ENCODE peak calls at places on chromosomes 1 and 21, in five cellular contexts. E is heart right ventricle, Q is lung, L is progenitor cell of endocrine pancreas, I is right atrium auricular region. M is an unnamed sample.

GRCh38 chr1:99365545-99365944 is 101.3 kb downstream of the PLPPR4 start:
- DNase-seq in E (no peak), Q (no peak), L (no peak), I (no peak), M (no peak)

GRCh38 chr1:162856260-162856659 is 4.7 kb downstream of the CCDC190 start:
- DNase-seq in E (no peak), Q (no peak), L (no peak), I (no peak), M (no peak)

GRCh38 chr1:88773540-88774150 is 89.6 kb downstream of the PKN2 start:
- DNase-seq in E (no peak), Q (no peak), L (no peak), I (no peak), M (no peak)

GRCh38 chr1:85550784-85551516 is 29.6 kb upstream of the CCN1 start:
- DNase-seq in E (no peak), Q (no peak), L (no peak), I (no peak), M (no peak)

GRCh38 chr1:108000620-108001105 is 35.7 kb upstream of the VAV3 start:
- DNase-seq in E (peak), Q (peak), L (no peak), I (no peak), M (no peak)

GRCh38 chr1:7121622-7121988 is 336.4 kb downstream of the CAMTA1 start:
- DNase-seq in E (peak), Q (no peak), L (no peak), I (no peak), M (no peak)

GRCh38 chr1:230858918-230859819 is 9.2 kb downstream of the C1orf198 start:
- DNase-seq in E (no peak), Q (no peak), L (no peak), I (no peak), M (no peak)

GRCh38 chr1:22803833-22804232 is 93.2 kb downstream of the EPHB2 start:
- DNase-seq in E (no peak), Q (no peak), L (no peak), I (no peak), M (no peak)

GRCh38 chr1:30681782-30682181 is 41.6 kb downstream of the MATN1 start:
- DNase-seq in E (no peak), Q (no peak), L (no peak), I (no peak), M (no peak)

GRCh38 chr1:150159550-150159949 is 9.8 kb downstream of the PLEKHO1 start:
- DNase-seq in E (no peak), Q (no peak), L (no peak), I (no peak), M (no peak)

GRCh38 chr1:53600486-53600885 is 138.5 kb downstream of the GLIS1 start:
- DNase-seq in E (no peak), Q (no peak), L (no peak), I (no peak), M (no peak)

GRCh38 chr1:159009704-159010361 is at the start of gene IFI16:
- DNase-seq in E (no peak), Q (peak), L (no peak), I (peak), M (no peak)

GRCh38 chr1:12194666-12195216 is 27.9 kb downstream of the TNFRSF1B start:
- DNase-seq in E (no peak), Q (no peak), L (no peak), I (no peak), M (no peak)

GRCh38 chr21:19999369-20000272 is 998.6 kb upstream of the NCAM2 start:
- DNase-seq in E (no peak), Q (no peak), L (no peak), I (no peak), M (no peak)

GRCh38 chr1:80164150-80164549 is 1157.6 kb upstream of the ADGRL4 start:
- DNase-seq in E (no peak), Q (no peak), L (no peak), I (no peak), M (no peak)
- TF ChIP-seq CTCF in E (no peak), Q (no peak), L (no peak), I (no peak), M (no peak)

GRCh38 chr1:9375912-9376311 is 83.2 kb downstream of the SPSB1 start:
- DNase-seq in E (peak), Q (no peak), L (no peak), I (no peak), M (no peak)

GRCh38 chr1:9376886-9377333 is 84.2 kb downstream of the SPSB1 start:
- DNase-seq in E (peak), Q (no peak), L (no peak), I (peak), M (no peak)

GRCh38 chr1:9376430-9376829 is 83.7 kb downstream of the SPSB1 start:
- DNase-seq in E (no peak), Q (no peak), L (no peak), I (no peak), M (no peak)

GRCh38 chr1:9373614-9374013 is 80.9 kb downstream of the SPSB1 start:
- DNase-seq in E (no peak), Q (no peak), L (no peak), I (no peak), M (no peak)

GRCh38 chr1:9374748-9375345 is 82.2 kb downstream of the SPSB1 start:
- DNase-seq in E (no peak), Q (no peak), L (no peak), I (no peak), M (no peak)
- TF ChIP-seq CTCF in E (no peak), Q (no peak), L (no peak), I (no peak), M (no peak)

DNA sequence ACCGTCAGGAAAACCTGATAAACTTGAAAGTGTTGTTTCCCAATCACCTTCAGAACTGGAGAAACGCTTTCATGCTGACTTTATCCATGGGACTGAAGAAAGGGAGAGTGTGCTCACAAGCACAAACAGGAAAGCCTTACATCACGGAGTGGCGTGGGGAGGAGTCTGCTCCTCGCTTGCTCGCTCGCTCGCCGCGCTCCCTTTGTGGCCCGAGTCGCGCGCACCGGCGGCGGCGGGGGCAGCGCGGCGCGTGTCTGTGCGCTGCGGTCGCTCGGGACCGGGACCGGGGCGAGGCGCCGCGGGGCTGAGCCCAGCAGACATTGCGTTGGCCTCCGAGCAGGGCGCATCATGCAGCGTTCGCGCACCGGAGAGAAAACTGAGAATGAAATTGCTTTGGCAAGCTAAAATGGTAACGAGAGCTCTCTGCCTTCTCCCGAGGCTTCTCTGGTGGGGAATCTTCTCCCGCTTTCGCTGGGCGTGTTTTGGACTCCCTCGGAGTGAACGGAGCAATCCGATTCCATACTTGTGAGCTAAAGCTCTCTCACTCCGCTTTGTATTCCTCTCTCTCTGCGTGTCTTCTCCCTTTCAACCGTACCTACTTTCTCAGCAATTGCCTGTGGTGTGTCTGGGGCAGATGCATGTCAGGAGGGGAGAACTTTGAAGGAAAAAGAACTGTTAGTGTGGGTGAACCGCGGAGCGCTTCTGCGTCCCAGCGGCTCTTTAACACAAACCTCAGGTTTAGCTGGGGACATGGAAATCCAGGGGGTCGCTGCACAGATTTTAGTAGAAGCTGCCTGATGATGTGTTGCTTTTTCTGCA is at the start of gene RGL1:
- DNase-seq in E (peak), Q (peak), L (peak), I (peak), M (peak)
- TF ChIP-seq CTCF in E (no peak), Q (no peak), L (no peak), I (no peak), M (no peak)

DNA sequence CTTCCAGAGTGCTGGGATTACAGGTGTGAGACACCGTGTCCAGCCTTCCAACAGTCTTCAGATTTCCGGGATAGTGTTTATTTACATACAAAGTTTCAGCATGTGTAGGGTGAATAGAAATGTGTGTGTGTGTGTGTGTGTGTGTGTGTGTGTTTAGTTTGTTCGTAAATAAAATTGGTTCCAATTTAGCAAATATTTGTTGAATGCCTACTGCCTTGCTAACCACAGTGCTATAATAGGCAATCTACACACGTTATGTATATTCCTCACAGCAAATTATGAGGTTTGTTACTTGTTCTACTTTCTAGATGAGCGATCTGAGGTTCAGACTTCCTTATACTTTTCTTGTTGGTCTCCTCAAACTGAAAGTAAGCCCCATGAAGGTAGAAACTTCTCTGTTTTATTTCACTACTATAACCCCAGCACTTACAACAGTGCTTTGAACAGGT is 32.8 kb upstream of the EPS15 start:
- DNase-seq in E (no peak), Q (no peak), L (no peak), I (no peak), M (no peak)
- TF ChIP-seq CTCF in E (no peak), Q (no peak), L (no peak), I (no peak), M (no peak)

GRCh38 chr1:207004931-207005830 is 27.4 kb downstream of the C1orf116 start:
- DNase-seq in E (no peak), Q (peak), L (no peak), I (no peak), M (peak)
- TF ChIP-seq CTCF in E (peak), Q (no peak), L (peak), I (peak), M (peak)

GRCh38 chr1:181479137-181479745 is 4.1 kb upstream of the CACNA1E start:
- DNase-seq in E (peak), Q (no peak), L (peak), I (no peak), M (peak)
- TF ChIP-seq CTCF in E (peak), Q (peak), L (peak), I (peak), M (peak)

GRCh38 chr1:46188295-46189030 is 9.8 kb downstream of the POMGNT1 start:
- DNase-seq in E (no peak), Q (peak), L (no peak), I (no peak), M (no peak)
- TF ChIP-seq CTCF in E (no peak), Q (no peak), L (no peak), I (no peak), M (no peak)

M was measured in nephron progenitor cell.